ENCODE peak calls at places on chromosomes 3 and 15, in ten cellular contexts. One of them, this sample, is unnamed.

GRCh38 chr3:33119891-33120290 is 6.1 kb downstream of the CRTAP start:
- DNase-seq in lower leg skin: no peak
- DNase-seq in DMS153: no peak
- DNase-seq in pancreas: no peak
- DNase-seq in NCI-H748 treated with DMSO at 0.1 percent for 48 hours: no peak
- DNase-seq in head of caudate nucleus: no peak
- DNase-seq in iris pigment epithelial cell: no peak
- DNase-seq in stimulated activated CD8-positive, alpha-beta memory T cell treated with anti-CD3 and anti-CD28 coated beads, Interleukin-7, amount 100 ng/mL, for 24 hours: no peak
- DNase-seq in right lobe of liver: no peak
- DNase-seq in Right ventricle myocardium superior: peak; percentile 55
- DNase-seq in this sample: no peak

GRCh38 chr3:155946178-155946577 is 75.7 kb downstream of the GMPS start:
- DNase-seq in pancreas: no peak
- DNase-seq in right lobe of liver: no peak
- DNase-seq in lower leg skin: no peak
- DNase-seq in Right ventricle myocardium superior: no peak
- DNase-seq in stimulated activated CD8-positive, alpha-beta memory T cell treated with anti-CD3 and anti-CD28 coated beads, Interleukin-7, amount 100 ng/mL, for 24 hours: no peak
- DNase-seq in DMS153: no peak
- DNase-seq in head of caudate nucleus: no peak
- DNase-seq in NCI-H748 treated with DMSO at 0.1 percent for 48 hours: no peak
- DNase-seq in iris pigment epithelial cell: peak; percentile 94
- DNase-seq in this sample: no peak

GRCh38 chr3:14536837-14537589 is 3.1 kb downstream of the GRIP2 start:
- DNase-seq in iris pigment epithelial cell: no peak
- DNase-seq in head of caudate nucleus: no peak
- DNase-seq in NCI-H748 treated with DMSO at 0.1 percent for 48 hours: no peak
- DNase-seq in lower leg skin: no peak
- DNase-seq in pancreas: no peak
- DNase-seq in Right ventricle myocardium superior: peak; percentile 18
- DNase-seq in stimulated activated CD8-positive, alpha-beta memory T cell treated with anti-CD3 and anti-CD28 coated beads, Interleukin-7, amount 100 ng/mL, for 24 hours: no peak
- DNase-seq in DMS153: no peak
- DNase-seq in right lobe of liver: no peak
- DNase-seq in this sample: no peak

GRCh38 chr3:138348107-138348949 is at the start of gene MRAS:
- DNase-seq in NCI-H748 treated with DMSO at 0.1 percent for 48 hours: no peak
- DNase-seq in right lobe of liver: peak; percentile 77
- DNase-seq in lower leg skin: peak; percentile 35
- DNase-seq in pancreas: peak; percentile 72
- DNase-seq in iris pigment epithelial cell: peak; percentile 77
- DNase-seq in Right ventricle myocardium superior: peak; percentile 91
- DNase-seq in stimulated activated CD8-positive, alpha-beta memory T cell treated with anti-CD3 and anti-CD28 coated beads, Interleukin-7, amount 100 ng/mL, for 24 hours: no peak
- DNase-seq in head of caudate nucleus: no peak
- DNase-seq in DMS153: no peak
- DNase-seq in this sample: no peak

GRCh38 chr3:128309026-128309425 is 155.7 kb downstream of the EEFSEC start:
- DNase-seq in pancreas: no peak
- DNase-seq in right lobe of liver: no peak
- DNase-seq in iris pigment epithelial cell: no peak
- DNase-seq in stimulated activated CD8-positive, alpha-beta memory T cell treated with anti-CD3 and anti-CD28 coated beads, Interleukin-7, amount 100 ng/mL, for 24 hours: no peak
- DNase-seq in head of caudate nucleus: no peak
- DNase-seq in NCI-H748 treated with DMSO at 0.1 percent for 48 hours: peak; percentile 20
- DNase-seq in lower leg skin: no peak
- DNase-seq in DMS153: peak; percentile 42
- DNase-seq in Right ventricle myocardium superior: peak; percentile 66
- DNase-seq in this sample: no peak

GRCh38 chr15:71109890-71110289 is 5.4 kb upstream of the THSD4 start:
- DNase-seq in pancreas: no peak
- DNase-seq in Right ventricle myocardium superior: no peak
- DNase-seq in head of caudate nucleus: no peak
- DNase-seq in stimulated activated CD8-positive, alpha-beta memory T cell treated with anti-CD3 and anti-CD28 coated beads, Interleukin-7, amount 100 ng/mL, for 24 hours: no peak
- DNase-seq in iris pigment epithelial cell: no peak
- DNase-seq in DMS153: no peak
- DNase-seq in NCI-H748 treated with DMSO at 0.1 percent for 48 hours: no peak
- DNase-seq in right lobe of liver: no peak
- DNase-seq in lower leg skin: no peak
- DNase-seq in this sample: no peak

GRCh38 chr3:49787182-49787464 is 781 bp upstream of the IP6K1 start:
- DNase-seq in NCI-H748 treated with DMSO at 0.1 percent for 48 hours: no peak
- DNase-seq in right lobe of liver: no peak
- DNase-seq in Right ventricle myocardium superior: no peak
- DNase-seq in stimulated activated CD8-positive, alpha-beta memory T cell treated with anti-CD3 and anti-CD28 coated beads, Interleukin-7, amount 100 ng/mL, for 24 hours: no peak
- DNase-seq in head of caudate nucleus: no peak
- DNase-seq in DMS153: no peak
- DNase-seq in lower leg skin: peak; percentile 76
- DNase-seq in iris pigment epithelial cell: no peak
- DNase-seq in pancreas: no peak
- DNase-seq in this sample: no peak

GRCh38 chr3:157487339-157487738 is 15.9 kb downstream of the VEPH1 start:
- DNase-seq in iris pigment epithelial cell: peak; percentile 55
- DNase-seq in DMS153: no peak
- DNase-seq in lower leg skin: no peak
- DNase-seq in Right ventricle myocardium superior: no peak
- DNase-seq in NCI-H748 treated with DMSO at 0.1 percent for 48 hours: no peak
- DNase-seq in pancreas: no peak
- DNase-seq in head of caudate nucleus: no peak
- DNase-seq in right lobe of liver: no peak
- DNase-seq in stimulated activated CD8-positive, alpha-beta memory T cell treated with anti-CD3 and anti-CD28 coated beads, Interleukin-7, amount 100 ng/mL, for 24 hours: no peak
- DNase-seq in this sample: no peak

GRCh38 chr3:48419149-48419548 is 10.7 kb downstream of the PLXNB1 start:
- DNase-seq in NCI-H748 treated with DMSO at 0.1 percent for 48 hours: no peak
- DNase-seq in right lobe of liver: no peak
- DNase-seq in iris pigment epithelial cell: no peak
- DNase-seq in Right ventricle myocardium superior: no peak
- DNase-seq in pancreas: no peak
- DNase-seq in stimulated activated CD8-positive, alpha-beta memory T cell treated with anti-CD3 and anti-CD28 coated beads, Interleukin-7, amount 100 ng/mL, for 24 hours: no peak
- DNase-seq in lower leg skin: no peak
- DNase-seq in DMS153: no peak
- DNase-seq in head of caudate nucleus: no peak
- DNase-seq in this sample: no peak

GRCh38 chr3:133895208-133896001 is at the start of gene RAB6B:
- DNase-seq in NCI-H748 treated with DMSO at 0.1 percent for 48 hours: peak; percentile 13
- DNase-seq in head of caudate nucleus: no peak
- DNase-seq in stimulated activated CD8-positive, alpha-beta memory T cell treated with anti-CD3 and anti-CD28 coated beads, Interleukin-7, amount 100 ng/mL, for 24 hours: no peak
- DNase-seq in pancreas: peak; percentile 37
- DNase-seq in right lobe of liver: no peak
- DNase-seq in iris pigment epithelial cell: peak; percentile 58
- DNase-seq in DMS153: no peak
- DNase-seq in Right ventricle myocardium superior: peak; percentile 67
- DNase-seq in lower leg skin: no peak
- DNase-seq in this sample: peak; percentile 50

GRCh38 chr15:101372149-101372577 is 77.1 kb upstream of the SNRPA1 start:
- DNase-seq in head of caudate nucleus: no peak
- DNase-seq in iris pigment epithelial cell: peak; percentile 64
- DNase-seq in lower leg skin: no peak
- DNase-seq in Right ventricle myocardium superior: no peak
- DNase-seq in pancreas: no peak
- DNase-seq in DMS153: no peak
- DNase-seq in right lobe of liver: no peak
- DNase-seq in stimulated activated CD8-positive, alpha-beta memory T cell treated with anti-CD3 and anti-CD28 coated beads, Interleukin-7, amount 100 ng/mL, for 24 hours: no peak
- DNase-seq in NCI-H748 treated with DMSO at 0.1 percent for 48 hours: no peak
- DNase-seq in this sample: no peak

GRCh38 chr3:40779039-40779438 is 254.3 kb downstream of the ZNF621 start:
- DNase-seq in right lobe of liver: no peak
- DNase-seq in lower leg skin: no peak
- DNase-seq in pancreas: no peak
- DNase-seq in DMS153: no peak
- DNase-seq in iris pigment epithelial cell: no peak
- DNase-seq in head of caudate nucleus: no peak
- DNase-seq in Right ventricle myocardium superior: no peak
- DNase-seq in stimulated activated CD8-positive, alpha-beta memory T cell treated with anti-CD3 and anti-CD28 coated beads, Interleukin-7, amount 100 ng/mL, for 24 hours: no peak
- DNase-seq in NCI-H748 treated with DMSO at 0.1 percent for 48 hours: no peak
- DNase-seq in this sample: no peak

This sample was measured in NCI-H1436.